ENCODE peak calls at places on chromosomes 12 and 14, in seven cellular contexts. P, L, C, V, E, J and K are unnamed samples.

GRCh38 chr14:93971635-93972027 is 4.7 kb downstream of the ASB2 start:
- DNase-seq in P (no peak), L (no peak), C (no peak), V (no peak), E (no peak), J (peak), K (no peak)

GRCh38 chr12:39839072-39839471 is 219.5 kb upstream of the ABCD2 start:
- DNase-seq in P (no peak), L (no peak), C (no peak), V (no peak), E (no peak), J (no peak), K (no peak)

GRCh38 chr14:65658202-65658601 is 245.7 kb downstream of the FUT8 start:
- DNase-seq in P (no peak), L (no peak), C (no peak), V (no peak), E (no peak), J (no peak), K (peak)

GRCh38 chr12:68785823-68786222 is 22.2 kb upstream of the MDM2 start:
- DNase-seq in P (no peak), L (no peak), C (no peak), V (no peak), E (no peak), J (no peak), K (no peak)

GRCh38 chr14:88841741-88842140 is 17.3 kb downstream of the TTC8 start:
- DNase-seq in P (no peak), L (no peak), C (no peak), V (no peak), E (no peak), J (no peak), K (peak)

GRCh38 chr12:127928178-127928577 is 338.8 kb upstream of the TMEM132C start:
- DNase-seq in P (no peak), L (no peak), C (no peak), V (no peak), E (no peak), J (no peak), K (no peak)

GRCh38 chr14:104355949-104356737 is 217.8 kb downstream of the KIF26A start:
- DNase-seq in P (no peak), L (peak), C (no peak), V (no peak), E (no peak), J (no peak), K (no peak)

GRCh38 chr14:45716506-45716905 is 463.5 kb upstream of the MIS18BP1 start:
- DNase-seq in P (no peak), L (no peak), C (no peak), V (no peak), E (no peak), J (peak), K (peak)

GRCh38 chr14:39265741-39266588 is 32.2 kb downstream of the MIA2 start:
- DNase-seq in P (no peak), L (no peak), C (no peak), V (peak), E (peak), J (no peak), K (no peak)

GRCh38 chr12:111406474-111407370 is 999 bp downstream of the SH2B3 start:
- DNase-seq in P (peak), L (peak), C (no peak), V (no peak), E (peak), J (peak), K (no peak)

GRCh38 chr14:74019743-74020142 is 594 bp downstream of the BBOF1 start:
- DNase-seq in P (no peak), L (peak), C (no peak), V (no peak), E (no peak), J (no peak), K (peak)

GRCh38 chr12:29516431-29516875 is 19.0 kb upstream of the OVCH1 start:
- DNase-seq in P (no peak), L (no peak), C (no peak), V (no peak), E (no peak), J (no peak), K (peak)

GRCh38 chr12:120680165-120680738 is 6.7 kb upstream of the MLEC start:
- DNase-seq in P (no peak), L (no peak), C (no peak), V (no peak), E (no peak), J (peak), K (no peak)

GRCh38 chr14:69261761-69262331 is 1.9 kb downstream of the GALNT16 start:
- DNase-seq in P (no peak), L (no peak), C (no peak), V (no peak), E (peak), J (no peak), K (no peak)

GRCh38 chr14:52071675-52072074 is 2.8 kb upstream of the NID2 start:
- DNase-seq in P (no peak), L (no peak), C (no peak), V (no peak), E (no peak), J (no peak), K (peak)
- TF ChIP-seq CTCF in P (no peak), L (no peak), C (no peak), V (peak), E (peak), J (peak), K (peak)

GRCh38 chr12:53378222-53378621 is 1.8 kb upstream of the SP1 start:
- DNase-seq in P (no peak), L (no peak), C (no peak), V (no peak), E (no peak), J (no peak), K (no peak)
- H3K4me3 ChIP-seq in P (no peak), L (no peak), C (no peak), V (no peak), E (peak), J (peak), K (no peak)

GRCh38 chr12:57176139-57176477 is 28.7 kb upstream of the LRP1-AS start:
- DNase-seq in P (no peak), L (no peak), C (no peak), V (no peak), E (no peak), J (no peak), K (no peak)
- TF ChIP-seq CTCF in P (peak), L (no peak), C (no peak), V (no peak), E (peak), J (peak), K (no peak)

GRCh38 chr12:88338486-88338885 is 196.4 kb downstream of the TMTC3 start:
- DNase-seq in P (no peak), L (no peak), C (no peak), V (no peak), E (no peak), J (no peak), K (no peak)
- H3K4me3 ChIP-seq in P (no peak), L (no peak), C (no peak), V (no peak), E (no peak), J (no peak), K (no peak)